ENCODE peak calls at places on chromosome 5, in seven cellular contexts. One of them, this sample, is unnamed.

GRCh38 chr5:113615708-113616107 is 102.2 kb downstream of the YTHDC2 start:
- DNase-seq in SK-N-SH: no peak
- DNase-seq in HepG2: no peak
- DNase-seq in GM12878: no peak
- DNase-seq in HCT116: no peak
- DNase-seq in K562: no peak
- DNase-seq in H1: no peak
- DNase-seq in this sample: no peak

GRCh38 chr5:131316026-131316425 is 52.2 kb downstream of the CDC42SE2 start:
- DNase-seq in SK-N-SH: no peak
- DNase-seq in HepG2: no peak
- DNase-seq in GM12878: no peak
- DNase-seq in HCT116: no peak
- DNase-seq in K562: no peak
- DNase-seq in H1: no peak
- DNase-seq in this sample: no peak

GRCh38 chr5:171272996-171273970 is 35.8 kb upstream of the TLX3 start:
- DNase-seq in SK-N-SH: peak
- DNase-seq in HepG2: peak
- DNase-seq in GM12878: no peak
- DNase-seq in HCT116: peak
- DNase-seq in K562: peak
- DNase-seq in H1: no peak
- DNase-seq in this sample: no peak

GRCh38 chr5:57834829-57835554 is 352.4 kb upstream of the ACTBL2 start:
- DNase-seq in SK-N-SH: peak
- DNase-seq in HepG2: peak
- DNase-seq in GM12878: no peak
- DNase-seq in HCT116: no peak
- DNase-seq in K562: no peak
- DNase-seq in H1: peak
- DNase-seq in this sample: no peak

GRCh38 chr5:98917433-98917832 is 11.4 kb downstream of the CHD1 start:
- DNase-seq in SK-N-SH: no peak
- DNase-seq in HepG2: no peak
- DNase-seq in GM12878: no peak
- DNase-seq in HCT116: no peak
- DNase-seq in K562: no peak
- DNase-seq in H1: no peak
- DNase-seq in this sample: no peak

GRCh38 chr5:141951341-141951781 is 6.6 kb downstream of the PCDH12 start:
- DNase-seq in SK-N-SH: peak
- DNase-seq in HepG2: no peak
- DNase-seq in GM12878: no peak
- DNase-seq in HCT116: no peak
- DNase-seq in K562: peak
- DNase-seq in H1: peak
- DNase-seq in this sample: no peak

GRCh38 chr5:37915078-37915736 is 75.4 kb upstream of the GDNF start:
- DNase-seq in SK-N-SH: no peak
- DNase-seq in HepG2: no peak
- DNase-seq in GM12878: peak
- DNase-seq in HCT116: no peak
- DNase-seq in K562: no peak
- DNase-seq in H1: no peak
- DNase-seq in this sample: no peak

GRCh38 chr5:155485344-155485743 is 471.8 kb downstream of the KIF4B start:
- DNase-seq in SK-N-SH: no peak
- DNase-seq in HepG2: no peak
- DNase-seq in GM12878: no peak
- DNase-seq in HCT116: no peak
- DNase-seq in K562: no peak
- DNase-seq in H1: no peak
- DNase-seq in this sample: no peak

GRCh38 chr5:131534995-131535394 is 100.0 kb downstream of the RAPGEF6 start:
- DNase-seq in SK-N-SH: no peak
- DNase-seq in HepG2: no peak
- DNase-seq in GM12878: no peak
- DNase-seq in HCT116: no peak
- DNase-seq in K562: no peak
- DNase-seq in H1: no peak
- DNase-seq in this sample: no peak

GRCh38 chr5:38595149-38595725 is 38.8 kb upstream of the LIFR start:
- DNase-seq in SK-N-SH: no peak
- DNase-seq in HepG2: no peak
- DNase-seq in GM12878: no peak
- DNase-seq in HCT116: no peak
- DNase-seq in K562: no peak
- DNase-seq in H1: no peak
- DNase-seq in this sample: peak

GRCh38 chr5:160772854-160773253 is 79.2 kb downstream of the ATP10B start:
- DNase-seq in SK-N-SH: no peak
- DNase-seq in HepG2: no peak
- DNase-seq in GM12878: no peak
- DNase-seq in HCT116: no peak
- DNase-seq in K562: no peak
- DNase-seq in H1: no peak
- DNase-seq in this sample: no peak

GRCh38 chr5:132674671-132675506 is 1.1 kb downstream of the IL4 start:
- DNase-seq in SK-N-SH: no peak
- DNase-seq in HepG2: peak
- DNase-seq in GM12878: peak
- DNase-seq in HCT116: peak
- DNase-seq in K562: no peak
- DNase-seq in H1: no peak
- DNase-seq in this sample: peak

GRCh38 chr5:44708611-44709010 is 100.1 kb upstream of the MRPS30 start:
- DNase-seq in SK-N-SH: no peak
- DNase-seq in HepG2: no peak
- DNase-seq in GM12878: no peak
- DNase-seq in HCT116: no peak
- DNase-seq in K562: no peak
- DNase-seq in H1: no peak
- DNase-seq in this sample: no peak

GRCh38 chr5:72235725-72236124 is 84.3 kb downstream of the MRPS27 start:
- DNase-seq in SK-N-SH: no peak
- DNase-seq in HepG2: no peak
- DNase-seq in GM12878: no peak
- DNase-seq in HCT116: no peak
- DNase-seq in K562: no peak
- DNase-seq in H1: no peak
- DNase-seq in this sample: no peak

GRCh38 chr5:67182406-67182805 is 14.2 kb downstream of the CD180 start:
- DNase-seq in SK-N-SH: no peak
- DNase-seq in HepG2: no peak
- DNase-seq in GM12878: no peak
- DNase-seq in HCT116: no peak
- DNase-seq in K562: peak
- DNase-seq in H1: peak
- DNase-seq in this sample: no peak

GRCh38 chr5:143400541-143401252 is 2.8 kb downstream of the NR3C1 start:
- DNase-seq in SK-N-SH: no peak
- DNase-seq in HepG2: no peak
- DNase-seq in GM12878: no peak
- DNase-seq in HCT116: no peak
- DNase-seq in K562: peak
- DNase-seq in H1: no peak
- DNase-seq in this sample: peak

GRCh38 chr5:100746730-100747129 is 156.4 kb downstream of the ST8SIA4 start:
- DNase-seq in SK-N-SH: no peak
- DNase-seq in HepG2: no peak
- DNase-seq in GM12878: no peak
- DNase-seq in HCT116: no peak
- DNase-seq in K562: no peak
- DNase-seq in H1: no peak
- DNase-seq in this sample: no peak

GRCh38 chr5:142977363-142978051 is 207.3 kb downstream of the ARHGAP26 start:
- DNase-seq in SK-N-SH: no peak
- DNase-seq in HepG2: no peak
- DNase-seq in GM12878: peak
- DNase-seq in HCT116: no peak
- DNase-seq in K562: peak
- DNase-seq in H1: no peak
- DNase-seq in this sample: no peak

GRCh38 chr5:181099453-181100086 is 31.4 kb downstream of the OR2V1 start:
- DNase-seq in SK-N-SH: no peak
- DNase-seq in HepG2: no peak
- DNase-seq in GM12878: no peak
- DNase-seq in HCT116: no peak
- DNase-seq in K562: peak
- DNase-seq in H1: no peak
- DNase-seq in this sample: no peak

GRCh38 chr5:62509823-62510222 is 68.8 kb upstream of the LRRC70 start:
- DNase-seq in SK-N-SH: no peak
- DNase-seq in HepG2: no peak
- DNase-seq in GM12878: no peak
- DNase-seq in HCT116: no peak
- DNase-seq in K562: no peak
- DNase-seq in H1: no peak
- DNase-seq in this sample: no peak

GRCh38 chr5:80990971-80991370 is 30.8 kb downstream of the RASGRF2 start:
- DNase-seq in SK-N-SH: no peak
- DNase-seq in HepG2: peak
- DNase-seq in GM12878: no peak
- DNase-seq in HCT116: no peak
- DNase-seq in K562: no peak
- DNase-seq in H1: no peak
- DNase-seq in this sample: no peak

GRCh38 chr5:180130876-180131740 is 59.5 kb upstream of the RNF130 start:
- DNase-seq in SK-N-SH: no peak
- DNase-seq in HepG2: no peak
- DNase-seq in GM12878: no peak
- DNase-seq in HCT116: no peak
- DNase-seq in K562: no peak
- DNase-seq in H1: no peak
- DNase-seq in this sample: no peak

GRCh38 chr5:19660679-19661078 is 327.3 kb downstream of the CDH18 start:
- DNase-seq in SK-N-SH: no peak
- DNase-seq in HepG2: peak
- DNase-seq in GM12878: no peak
- DNase-seq in HCT116: no peak
- DNase-seq in K562: no peak
- DNase-seq in H1: no peak
- DNase-seq in this sample: no peak

GRCh38 chr5:127957183-127957582 is 126.4 kb upstream of the SLC12A2 start:
- DNase-seq in SK-N-SH: peak
- DNase-seq in HepG2: peak
- DNase-seq in GM12878: no peak
- DNase-seq in HCT116: no peak
- DNase-seq in K562: no peak
- DNase-seq in H1: no peak
- DNase-seq in this sample: no peak
- TF ChIP-seq JUND in SK-N-SH: peak
- TF ChIP-seq JUND in HepG2: no peak
- TF ChIP-seq JUND in GM12878: no peak
- TF ChIP-seq JUND in HCT116: peak
- TF ChIP-seq JUND in K562: no peak
- TF ChIP-seq JUND in H1: no peak
- TF ChIP-seq JUND in this sample: no peak

GRCh38 chr5:95664204-95664786 is 17.7 kb downstream of the RFESD start:
- DNase-seq in SK-N-SH: no peak
- DNase-seq in HepG2: peak
- DNase-seq in GM12878: peak
- DNase-seq in HCT116: peak
- DNase-seq in K562: peak
- DNase-seq in H1: no peak
- DNase-seq in this sample: no peak
- TF ChIP-seq JUND in SK-N-SH: no peak
- TF ChIP-seq JUND in HepG2: no peak
- TF ChIP-seq JUND in GM12878: no peak
- TF ChIP-seq JUND in HCT116: peak
- TF ChIP-seq JUND in K562: no peak
- TF ChIP-seq JUND in H1: no peak
- TF ChIP-seq JUND in this sample: no peak

GRCh38 chr5:178314066-178314660 is 81.6 kb upstream of the PHYKPL start:
- DNase-seq in SK-N-SH: no peak
- DNase-seq in HepG2: no peak
- DNase-seq in GM12878: no peak
- DNase-seq in HCT116: no peak
- DNase-seq in K562: no peak
- DNase-seq in H1: no peak
- DNase-seq in this sample: no peak

GRCh38 chr5:178314961-178315820 is 82.6 kb upstream of the PHYKPL start:
- DNase-seq in SK-N-SH: no peak
- DNase-seq in HepG2: no peak
- DNase-seq in GM12878: no peak
- DNase-seq in HCT116: no peak
- DNase-seq in K562: no peak
- DNase-seq in H1: no peak
- DNase-seq in this sample: no peak

GRCh38 chr5:178310130-178310865 is 77.7 kb upstream of the PHYKPL start:
- DNase-seq in SK-N-SH: peak
- DNase-seq in HepG2: no peak
- DNase-seq in GM12878: no peak
- DNase-seq in HCT116: no peak
- DNase-seq in K562: no peak
- DNase-seq in H1: no peak
- DNase-seq in this sample: no peak

GRCh38 chr5:178313316-178313715 is 80.7 kb upstream of the PHYKPL start:
- DNase-seq in SK-N-SH: no peak
- DNase-seq in HepG2: no peak
- DNase-seq in GM12878: no peak
- DNase-seq in HCT116: no peak
- DNase-seq in K562: no peak
- DNase-seq in H1: no peak
- DNase-seq in this sample: no peak

GRCh38 chr5:178312900-178313299 is 80.3 kb upstream of the PHYKPL start:
- DNase-seq in SK-N-SH: no peak
- DNase-seq in HepG2: no peak
- DNase-seq in GM12878: no peak
- DNase-seq in HCT116: no peak
- DNase-seq in K562: peak
- DNase-seq in H1: no peak
- DNase-seq in this sample: peak
- TF ChIP-seq JUND in SK-N-SH: no peak
- TF ChIP-seq JUND in HepG2: no peak
- TF ChIP-seq JUND in GM12878: no peak
- TF ChIP-seq JUND in HCT116: no peak
- TF ChIP-seq JUND in K562: peak
- TF ChIP-seq JUND in H1: no peak
- TF ChIP-seq JUND in this sample: no peak

GRCh38 chr5:15587941-15588340 is 88.0 kb downstream of the FBXL7 start:
- DNase-seq in SK-N-SH: no peak
- DNase-seq in HepG2: no peak
- DNase-seq in GM12878: no peak
- DNase-seq in HCT116: no peak
- DNase-seq in K562: no peak
- DNase-seq in H1: no peak
- DNase-seq in this sample: no peak

GRCh38 chr5:15585128-15585527 is 85.1 kb downstream of the FBXL7 start:
- DNase-seq in SK-N-SH: no peak
- DNase-seq in HepG2: no peak
- DNase-seq in GM12878: no peak
- DNase-seq in HCT116: no peak
- DNase-seq in K562: no peak
- DNase-seq in H1: no peak
- DNase-seq in this sample: no peak

GRCh38 chr5:15584528-15584927 is 84.5 kb downstream of the FBXL7 start:
- DNase-seq in SK-N-SH: no peak
- DNase-seq in HepG2: no peak
- DNase-seq in GM12878: no peak
- DNase-seq in HCT116: no peak
- DNase-seq in K562: no peak
- DNase-seq in H1: no peak
- DNase-seq in this sample: no peak

GRCh38 chr5:15585826-15586591 is 86.0 kb downstream of the FBXL7 start:
- DNase-seq in SK-N-SH: no peak
- DNase-seq in HepG2: no peak
- DNase-seq in GM12878: no peak
- DNase-seq in HCT116: no peak
- DNase-seq in K562: no peak
- DNase-seq in H1: no peak
- DNase-seq in this sample: no peak
- TF ChIP-seq JUND in SK-N-SH: no peak
- TF ChIP-seq JUND in HepG2: no peak
- TF ChIP-seq JUND in GM12878: no peak
- TF ChIP-seq JUND in HCT116: no peak
- TF ChIP-seq JUND in K562: no peak
- TF ChIP-seq JUND in H1: no peak
- TF ChIP-seq JUND in this sample: no peak

This sample was measured in T47D.